ENCODE peak calls at places on chromosomes 5 and 9, in five cellular contexts. H is glutamatergic neuron, Y is heart left ventricle, S is fibroblast of mammary gland, Z is progenitor cell of endocrine pancreas. P is an unnamed sample.

GRCh38 chr9:73141282-73141681 is 10.4 kb upstream of the ANXA1 start:
- DNase-seq in H (no peak), Y (no peak), S (no peak), Z (no peak), P (no peak)

GRCh38 chr5:138148811-138149210 is 9.6 kb upstream of the NME5 start:
- DNase-seq in H (no peak), Y (peak), S (peak), Z (no peak), P (peak)

GRCh38 chr5:98796197-98796972 is 22.9 kb downstream of the RGMB start:
- DNase-seq in H (peak), Y (no peak), S (peak), Z (peak), P (peak)

GRCh38 chr5:119037496-119038215 is 33.2 kb upstream of the DMXL1 start:
- DNase-seq in H (no peak), Y (no peak), S (peak), Z (no peak), P (no peak)

GRCh38 chr9:92978345-92978875 is 31.1 kb downstream of the FGD3 start:
- DNase-seq in H (no peak), Y (no peak), S (no peak), Z (no peak), P (no peak)

GRCh38 chr9:74951725-74952151 is 974 bp downstream of the C9orf40 start:
- DNase-seq in H (peak), Y (peak), S (peak), Z (peak), P (peak)

GRCh38 chr9:128438343-128439109 is 17.3 kb upstream of the ODF2 start:
- DNase-seq in H (peak), Y (peak), S (peak), Z (peak), P (peak)

GRCh38 chr9:97564291-97565175 is 63.1 kb downstream of the TMOD1 start:
- DNase-seq in H (no peak), Y (no peak), S (peak), Z (no peak), P (peak)

GRCh38 chr9:2849943-2850342 is 6.0 kb upstream of the PUM3 start:
- DNase-seq in H (no peak), Y (no peak), S (no peak), Z (no peak), P (no peak)

GRCh38 chr5:87268126-87268969 is 665 bp downstream of the RASA1 start:
- DNase-seq in H (peak), Y (peak), S (peak), Z (peak), P (peak)

GRCh38 chr5:152736906-152737305 is 331.8 kb upstream of the NMUR2 start:
- DNase-seq in H (no peak), Y (no peak), S (no peak), Z (no peak), P (no peak)

GRCh38 chr9:72315089-72315509 is 49.9 kb downstream of the ZFAND5 start:
- DNase-seq in H (no peak), Y (peak), S (peak), Z (no peak), P (peak)

GRCh38 chr5:168104811-168105481 is 186.5 kb upstream of the WWC1 start:
- DNase-seq in H (no peak), Y (no peak), S (no peak), Z (no peak), P (no peak)
- TF ChIP-seq CTCF in H (peak), Y (no peak), S (no peak), Z (peak), P (peak)

DNA sequence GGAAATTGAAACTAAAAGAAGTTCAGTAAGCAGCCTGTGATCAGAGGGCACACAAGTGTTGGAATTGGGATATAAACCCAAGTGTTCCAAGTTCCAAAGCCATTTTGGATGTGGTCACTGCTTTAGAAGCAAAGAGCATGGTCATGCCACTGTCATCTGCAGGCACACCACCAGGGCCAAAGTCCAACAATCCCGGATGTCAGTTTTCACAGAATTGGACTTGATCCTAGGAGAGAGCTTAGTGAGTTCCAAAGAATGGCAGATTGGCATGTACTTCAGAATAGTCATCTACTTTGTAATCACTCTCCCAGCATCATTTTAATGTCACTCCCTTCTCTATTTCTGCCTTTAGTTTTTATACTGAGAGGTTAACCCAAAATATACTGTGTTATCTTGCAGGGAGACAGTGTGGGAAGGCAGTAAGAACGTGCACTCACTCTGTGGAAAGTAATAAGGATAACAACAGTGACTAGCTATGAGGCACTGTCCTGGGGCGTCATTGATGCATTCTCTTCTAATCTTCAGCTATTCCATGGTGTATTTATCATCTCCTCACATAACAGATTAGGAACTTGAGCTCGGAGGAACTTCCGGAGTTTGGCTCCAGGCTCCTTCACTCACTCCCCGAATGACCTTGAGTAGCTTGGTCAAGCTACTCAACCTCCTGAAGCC is 388.0 kb downstream of the ACTL7B start:
- DNase-seq in H (no peak), Y (no peak), S (peak), Z (no peak), P (peak)
- TF ChIP-seq CTCF in H (no peak), Y (no peak), S (peak), Z (no peak), P (no peak)

GRCh38 chr9:107487521-107488399 is 1.8 kb downstream of the KLF4 start:
- DNase-seq in H (peak), Y (peak), S (peak), Z (peak), P (peak)
- TF ChIP-seq CTCF in H (peak), Y (peak), S (peak), Z (peak), P (peak)

GRCh38 chr5:122774519-122774860 is 390 bp upstream of the SNX2 start:
- DNase-seq in H (no peak), Y (no peak), S (no peak), Z (no peak), P (no peak)

GRCh38 chr5:122772446-122772845 is 2.4 kb upstream of the SNX2 start:
- DNase-seq in H (no peak), Y (no peak), S (no peak), Z (no peak), P (peak)

GRCh38 chr5:122766130-122766529 is 8.8 kb upstream of the SNX2 start:
- DNase-seq in H (no peak), Y (no peak), S (no peak), Z (no peak), P (no peak)

GRCh38 chr5:122773615-122774014 is 1.3 kb upstream of the SNX2 start:
- DNase-seq in H (no peak), Y (no peak), S (no peak), Z (no peak), P (no peak)

DNA sequence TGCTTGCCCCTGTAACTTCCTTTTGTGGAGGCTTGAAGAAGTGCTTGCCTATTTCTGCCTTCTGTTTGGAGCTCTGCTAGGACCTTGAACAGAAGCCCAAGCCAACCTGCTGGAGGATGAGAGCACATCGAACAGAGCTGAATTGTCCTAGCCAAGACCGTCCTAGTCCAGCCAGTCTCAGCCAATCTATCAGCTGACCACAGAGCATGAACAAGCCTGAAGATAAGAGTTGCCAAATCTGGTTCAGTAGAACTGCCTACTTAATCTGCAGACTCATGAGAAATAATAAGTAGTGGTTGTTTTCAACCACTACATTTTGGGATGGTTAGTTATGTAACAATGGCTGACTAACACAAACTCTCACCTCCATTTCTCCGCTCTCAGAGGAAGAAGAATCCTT is 4.4 kb upstream of the SNX2 start:
- DNase-seq in H (no peak), Y (no peak), S (peak), Z (no peak), P (peak)
- TF ChIP-seq CTCF in H (no peak), Y (no peak), S (no peak), Z (no peak), P (no peak)

GRCh38 chr5:31361234-31361633 is 167.7 kb downstream of the CDH6 start:
- DNase-seq in H (no peak), Y (no peak), S (peak), Z (no peak), P (peak)
- TF ChIP-seq CTCF in H (no peak), Y (no peak), S (no peak), Z (no peak), P (no peak)

DNA sequence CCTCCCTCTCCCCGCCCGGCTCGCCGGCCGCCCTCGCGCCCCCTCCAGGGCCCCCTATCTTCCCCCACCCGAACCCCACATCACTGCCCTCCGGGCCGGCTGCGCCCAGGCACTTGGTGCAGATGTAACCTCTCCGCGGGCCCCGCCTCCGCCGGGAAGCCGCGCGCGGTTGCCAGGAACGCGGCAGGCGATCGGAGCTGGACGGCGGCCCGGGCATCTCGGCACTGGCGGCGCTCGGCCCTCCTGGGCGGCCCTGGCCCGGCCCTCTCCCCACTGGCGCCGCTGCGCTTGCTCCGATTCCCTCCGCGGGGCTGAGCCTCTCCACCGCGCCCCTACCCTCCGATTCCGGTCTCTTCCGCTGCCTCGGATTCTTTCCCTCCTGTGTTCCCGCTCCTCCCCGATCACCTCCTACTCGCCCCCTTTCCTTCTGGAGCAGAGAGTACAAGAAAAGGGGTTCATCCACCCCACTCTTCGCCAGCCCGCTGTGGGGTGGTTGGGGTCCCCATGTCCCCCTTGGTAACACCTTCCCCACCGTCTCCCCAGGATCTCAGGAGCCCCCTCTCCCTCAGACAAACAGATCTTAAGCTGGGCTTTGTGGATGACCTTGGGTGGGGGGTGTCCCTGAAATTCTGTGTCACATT is 70.6 kb downstream of the C9orf50 start:
- DNase-seq in H (peak), Y (peak), S (peak), Z (peak), P (peak)
- TF ChIP-seq CTCF in H (no peak), Y (no peak), S (no peak), Z (no peak), P (no peak)

P was measured in cardiac fibroblast.